ENCODE peak calls at places on chromosomes 12 and 14, in four cellular contexts. One of them, this sample, is unnamed.

GRCh38 chr12:2225736-2226135 is 172.9 kb downstream of the CACNA1C start:
- DNase-seq in dermis microvascular lymphatic vessel endothelial cell: no peak
- DNase-seq in AG04450: no peak
- DNase-seq in H1: no peak
- DNase-seq in this sample: no peak

GRCh38 chr14:50410921-50411320 is 14.2 kb upstream of the CDKL1 start:
- DNase-seq in H1: no peak
- DNase-seq in AG04450: no peak
- DNase-seq in dermis microvascular lymphatic vessel endothelial cell: no peak
- DNase-seq in this sample: no peak

GRCh38 chr12:45543887-45544286 is 185.6 kb upstream of the ARID2 start:
- DNase-seq in dermis microvascular lymphatic vessel endothelial cell: peak; percentile 63
- DNase-seq in AG04450: peak; percentile 62
- DNase-seq in H1: no peak
- DNase-seq in this sample: peak; percentile 33

GRCh38 chr12:96719671-96720362 is 187.2 kb upstream of the NEDD1 start:
- DNase-seq in H1: no peak
- DNase-seq in dermis microvascular lymphatic vessel endothelial cell: peak; percentile 47
- DNase-seq in AG04450: no peak
- DNase-seq in this sample: no peak

GRCh38 chr12:71683633-71684032 is 2.2 kb upstream of the TMEM19 start:
- DNase-seq in dermis microvascular lymphatic vessel endothelial cell: no peak
- DNase-seq in H1: no peak
- DNase-seq in AG04450: no peak
- DNase-seq in this sample: no peak

GRCh38 chr14:72892879-72893635 is 844 bp downstream of the DPF3 start:
- DNase-seq in H1: peak; percentile 65
- DNase-seq in dermis microvascular lymphatic vessel endothelial cell: no peak
- DNase-seq in AG04450: no peak
- DNase-seq in this sample: no peak

GRCh38 chr12:108699955-108700563 is 31.3 kb downstream of the CORO1C start:
- DNase-seq in AG04450: no peak
- DNase-seq in dermis microvascular lymphatic vessel endothelial cell: peak; percentile 93
- DNase-seq in H1: no peak
- DNase-seq in this sample: no peak

GRCh38 chr14:32702571-32702970 is 236.1 kb upstream of the NPAS3 start:
- DNase-seq in AG04450: no peak
- DNase-seq in H1: no peak
- DNase-seq in dermis microvascular lymphatic vessel endothelial cell: peak; percentile 51
- DNase-seq in this sample: no peak

GRCh38 chr14:50736932-50737419 is 68.9 kb upstream of the SAV1 start:
- DNase-seq in dermis microvascular lymphatic vessel endothelial cell: no peak
- DNase-seq in AG04450: no peak
- DNase-seq in H1: no peak
- DNase-seq in this sample: no peak

GRCh38 chr12:113766133-113766879 is 199.8 kb downstream of the RBM19 start:
- DNase-seq in AG04450: no peak
- DNase-seq in dermis microvascular lymphatic vessel endothelial cell: no peak
- DNase-seq in H1: peak; percentile 59
- DNase-seq in this sample: no peak

GRCh38 chr12:113165521-113166450 is 16.3 kb downstream of the CFAP73 start:
- DNase-seq in dermis microvascular lymphatic vessel endothelial cell: no peak
- DNase-seq in H1: no peak
- DNase-seq in AG04450: no peak
- DNase-seq in this sample: no peak

GRCh38 chr12:42483534-42483857 is 106.0 kb downstream of the PRICKLE1 start:
- DNase-seq in dermis microvascular lymphatic vessel endothelial cell: peak; percentile 17
- DNase-seq in AG04450: no peak
- DNase-seq in H1: peak; percentile 67
- DNase-seq in this sample: no peak

GRCh38 chr12:113852273-113852672 is 113.9 kb downstream of the RBM19 start:
- DNase-seq in AG04450: no peak
- DNase-seq in dermis microvascular lymphatic vessel endothelial cell: no peak
- DNase-seq in H1: no peak
- DNase-seq in this sample: no peak

GRCh38 chr12:7709969-7710368 is 1.3 kb upstream of the DPPA3 start:
- DNase-seq in AG04450: no peak
- DNase-seq in dermis microvascular lymphatic vessel endothelial cell: no peak
- DNase-seq in H1: no peak
- DNase-seq in this sample: no peak

GRCh38 chr14:77208266-77208978 is 26.8 kb downstream of the TMEM63C start:
- DNase-seq in H1: peak; percentile 91
- DNase-seq in dermis microvascular lymphatic vessel endothelial cell: peak; percentile 40
- DNase-seq in AG04450: peak; percentile 33
- DNase-seq in this sample: peak; percentile 19

GRCh38 chr14:89093083-89093482 is 268.6 kb downstream of the TTC8 start:
- DNase-seq in AG04450: no peak
- DNase-seq in dermis microvascular lymphatic vessel endothelial cell: no peak
- DNase-seq in H1: no peak
- DNase-seq in this sample: no peak

GRCh38 chr12:129949652-129950051 is 45.8 kb upstream of the TMEM132D start:
- DNase-seq in dermis microvascular lymphatic vessel endothelial cell: no peak
- DNase-seq in H1: no peak
- DNase-seq in AG04450: no peak
- DNase-seq in this sample: no peak

GRCh38 chr12:42804928-42805327 is 215.4 kb upstream of the PRICKLE1 start:
- DNase-seq in dermis microvascular lymphatic vessel endothelial cell: no peak
- DNase-seq in AG04450: no peak
- DNase-seq in H1: no peak
- DNase-seq in this sample: no peak

GRCh38 chr14:58071341-58071740 is 80.7 kb downstream of the ARMH4 start:
- DNase-seq in dermis microvascular lymphatic vessel endothelial cell: no peak
- DNase-seq in AG04450: no peak
- DNase-seq in H1: no peak
- DNase-seq in this sample: no peak

GRCh38 chr12:122855985-122856831 is 21.0 kb downstream of the HIP1R start:
- DNase-seq in H1: no peak
- DNase-seq in AG04450: no peak
- DNase-seq in dermis microvascular lymphatic vessel endothelial cell: no peak
- DNase-seq in this sample: no peak

GRCh38 chr14:90681889-90682429 is 134.3 kb downstream of the TTC7B start:
- DNase-seq in AG04450: no peak
- DNase-seq in H1: no peak
- DNase-seq in dermis microvascular lymphatic vessel endothelial cell: no peak
- DNase-seq in this sample: peak; percentile 19